ENCODE peak calls at places on chromosomes 1 and 21, in eight cellular contexts. One of them, this sample, is unnamed.

GRCh38 chr1:235843458-235843857 is 23.2 kb downstream of the LYST start:
- DNase-seq in 8988T: no peak
- DNase-seq in KG1: no peak
- DNase-seq in choroid plexus epithelial cell: peak; percentile 77
- DNase-seq in suprapubic skin: no peak
- DNase-seq in HEK293T: peak; percentile 50
- DNase-seq in RPMI8226: peak; percentile 30
- DNase-seq in transverse colon: no peak
- DNase-seq in this sample: no peak

GRCh38 chr1:3790952-3791351 is 5.3 kb downstream of the LRRC47 start:
- DNase-seq in 8988T: no peak
- DNase-seq in KG1: no peak
- DNase-seq in choroid plexus epithelial cell: no peak
- DNase-seq in suprapubic skin: no peak
- DNase-seq in HEK293T: no peak
- DNase-seq in RPMI8226: no peak
- DNase-seq in transverse colon: no peak
- DNase-seq in this sample: no peak

GRCh38 chr1:201190624-201191051 is at the start of gene IGFN1:
- DNase-seq in 8988T: no peak
- DNase-seq in KG1: no peak
- DNase-seq in choroid plexus epithelial cell: no peak
- DNase-seq in suprapubic skin: no peak
- DNase-seq in HEK293T: no peak
- DNase-seq in RPMI8226: no peak
- DNase-seq in transverse colon: no peak
- DNase-seq in this sample: no peak

GRCh38 chr1:230263573-230264195 is 162.4 kb downstream of the PGBD5 start:
- DNase-seq in 8988T: no peak
- DNase-seq in KG1: no peak
- DNase-seq in choroid plexus epithelial cell: no peak
- DNase-seq in suprapubic skin: no peak
- DNase-seq in HEK293T: no peak
- DNase-seq in RPMI8226: no peak
- DNase-seq in transverse colon: no peak
- DNase-seq in this sample: no peak

GRCh38 chr1:150912623-150913022 is 13.5 kb upstream of the SETDB1 start:
- DNase-seq in 8988T: no peak
- DNase-seq in KG1: no peak
- DNase-seq in choroid plexus epithelial cell: no peak
- DNase-seq in suprapubic skin: no peak
- DNase-seq in HEK293T: no peak
- DNase-seq in RPMI8226: no peak
- DNase-seq in transverse colon: no peak
- DNase-seq in this sample: no peak

GRCh38 chr1:218674280-218674773 is 329.2 kb downstream of the TGFB2 start:
- DNase-seq in 8988T: no peak
- DNase-seq in KG1: no peak
- DNase-seq in choroid plexus epithelial cell: peak; percentile 98
- DNase-seq in suprapubic skin: no peak
- DNase-seq in HEK293T: peak; percentile 31
- DNase-seq in RPMI8226: peak; percentile 11
- DNase-seq in transverse colon: no peak
- DNase-seq in this sample: no peak

GRCh38 chr1:12186277-12186985 is 19.6 kb downstream of the TNFRSF1B start:
- DNase-seq in 8988T: no peak
- DNase-seq in KG1: no peak
- DNase-seq in choroid plexus epithelial cell: no peak
- DNase-seq in suprapubic skin: no peak
- DNase-seq in HEK293T: no peak
- DNase-seq in RPMI8226: no peak
- DNase-seq in transverse colon: no peak
- DNase-seq in this sample: no peak

GRCh38 chr1:238485906-238486219 is 595.1 kb upstream of the ZP4 start:
- DNase-seq in 8988T: no peak
- DNase-seq in KG1: no peak
- DNase-seq in choroid plexus epithelial cell: peak; percentile 79
- DNase-seq in suprapubic skin: no peak
- DNase-seq in HEK293T: no peak
- DNase-seq in RPMI8226: no peak
- DNase-seq in transverse colon: no peak
- DNase-seq in this sample: no peak

GRCh38 chr1:19311503-19311930 is 427 bp downstream of the AKR7A2 start:
- DNase-seq in 8988T: no peak
- DNase-seq in KG1: no peak
- DNase-seq in choroid plexus epithelial cell: peak; percentile 20
- DNase-seq in suprapubic skin: no peak
- DNase-seq in HEK293T: peak; percentile 15
- DNase-seq in RPMI8226: peak; percentile 23
- DNase-seq in transverse colon: no peak
- DNase-seq in this sample: peak; percentile 6

GRCh38 chr21:30408782-30409494 is 13.1 kb downstream of the KRTAP13-1 start:
- DNase-seq in 8988T: peak; percentile 7
- DNase-seq in KG1: no peak
- DNase-seq in choroid plexus epithelial cell: peak; percentile 84
- DNase-seq in suprapubic skin: no peak
- DNase-seq in HEK293T: peak; percentile 69
- DNase-seq in RPMI8226: peak; percentile 51
- DNase-seq in transverse colon: peak; percentile 54
- DNase-seq in this sample: peak; percentile 34

GRCh38 chr1:198903203-198903602 is 264.4 kb downstream of the PTPRC start:
- DNase-seq in 8988T: no peak
- DNase-seq in KG1: no peak
- DNase-seq in choroid plexus epithelial cell: no peak
- DNase-seq in suprapubic skin: no peak
- DNase-seq in HEK293T: peak; percentile 16
- DNase-seq in RPMI8226: peak; percentile 89
- DNase-seq in transverse colon: no peak
- DNase-seq in this sample: no peak

GRCh38 chr1:190169311-190170067 is 308.2 kb downstream of the BRINP3 start:
- DNase-seq in 8988T: no peak
- DNase-seq in KG1: no peak
- DNase-seq in choroid plexus epithelial cell: peak; percentile 86
- DNase-seq in suprapubic skin: no peak
- DNase-seq in HEK293T: no peak
- DNase-seq in RPMI8226: no peak
- DNase-seq in transverse colon: no peak
- DNase-seq in this sample: no peak

This sample was measured in CD4-positive, CD25-positive, alpha-beta regulatory T cell.